ENCODE peak calls at places on chromosome 9, in ten cellular contexts. One of them, this sample, is unnamed.

GRCh38 chr9:92245005-92245797 is 48.3 kb downstream of the IARS1 start:
- DNase-seq in OCI-M1: no peak
- DNase-seq in activated CD4-positive, alpha-beta T cell treated with anti-CD3 and anti-CD28 coated beads, Interleukin-2, amount 10 ng/mL, durations not matched to agents 7 days and 5 days: no peak
- DNase-seq in NCI-H1436 treated with DMSO at 0.1 percent for 48 hours: no peak
- DNase-seq in EL: peak
- DNase-seq in activated CD8-positive, alpha-beta T cell treated with anti-CD3 and anti-CD28 coated beads, Interleukin-2, amount 10 ng/mL, durations not matched to agents 7 days and 5 days: no peak
- DNase-seq in activated naive CD4-positive, alpha-beta T cell treated with anti-CD3 and anti-CD28 coated beads, Interleukin-2, amount 50 U/mL, for 16 hours: no peak
- DNase-seq in psoas muscle: no peak
- DNase-seq in frontal cortex: no peak
- DNase-seq in kidney tubule cell: peak
- DNase-seq in this sample: no peak

GRCh38 chr9:131188986-131189385 is 63.6 kb downstream of the NUP214 start:
- DNase-seq in activated naive CD4-positive, alpha-beta T cell treated with anti-CD3 and anti-CD28 coated beads, Interleukin-2, amount 50 U/mL, for 16 hours: no peak
- DNase-seq in kidney tubule cell: no peak
- DNase-seq in activated CD4-positive, alpha-beta T cell treated with anti-CD3 and anti-CD28 coated beads, Interleukin-2, amount 10 ng/mL, durations not matched to agents 7 days and 5 days: no peak
- DNase-seq in NCI-H1436 treated with DMSO at 0.1 percent for 48 hours: no peak
- DNase-seq in EL: no peak
- DNase-seq in activated CD8-positive, alpha-beta T cell treated with anti-CD3 and anti-CD28 coated beads, Interleukin-2, amount 10 ng/mL, durations not matched to agents 7 days and 5 days: no peak
- DNase-seq in OCI-M1: no peak
- DNase-seq in psoas muscle: no peak
- DNase-seq in frontal cortex: no peak
- DNase-seq in this sample: no peak

GRCh38 chr9:129464972-129465833 is 155.7 kb downstream of the C9orf50 start:
- DNase-seq in NCI-H1436 treated with DMSO at 0.1 percent for 48 hours: no peak
- DNase-seq in activated CD8-positive, alpha-beta T cell treated with anti-CD3 and anti-CD28 coated beads, Interleukin-2, amount 10 ng/mL, durations not matched to agents 7 days and 5 days: no peak
- DNase-seq in EL: peak
- DNase-seq in activated CD4-positive, alpha-beta T cell treated with anti-CD3 and anti-CD28 coated beads, Interleukin-2, amount 10 ng/mL, durations not matched to agents 7 days and 5 days: no peak
- DNase-seq in frontal cortex: no peak
- DNase-seq in OCI-M1: no peak
- DNase-seq in kidney tubule cell: peak
- DNase-seq in activated naive CD4-positive, alpha-beta T cell treated with anti-CD3 and anti-CD28 coated beads, Interleukin-2, amount 50 U/mL, for 16 hours: no peak
- DNase-seq in psoas muscle: peak
- DNase-seq in this sample: no peak

GRCh38 chr9:74496819-74497749 is at the start of gene RORB:
- DNase-seq in activated CD8-positive, alpha-beta T cell treated with anti-CD3 and anti-CD28 coated beads, Interleukin-2, amount 10 ng/mL, durations not matched to agents 7 days and 5 days: peak
- DNase-seq in NCI-H1436 treated with DMSO at 0.1 percent for 48 hours: peak
- DNase-seq in OCI-M1: no peak
- DNase-seq in activated CD4-positive, alpha-beta T cell treated with anti-CD3 and anti-CD28 coated beads, Interleukin-2, amount 10 ng/mL, durations not matched to agents 7 days and 5 days: peak
- DNase-seq in psoas muscle: peak
- DNase-seq in EL: peak
- DNase-seq in frontal cortex: peak
- DNase-seq in activated naive CD4-positive, alpha-beta T cell treated with anti-CD3 and anti-CD28 coated beads, Interleukin-2, amount 50 U/mL, for 16 hours: peak
- DNase-seq in kidney tubule cell: peak
- DNase-seq in this sample: peak

GRCh38 chr9:113619156-113619861 is 155.8 kb downstream of the RGS3 start:
- DNase-seq in kidney tubule cell: peak
- DNase-seq in NCI-H1436 treated with DMSO at 0.1 percent for 48 hours: no peak
- DNase-seq in OCI-M1: no peak
- DNase-seq in EL: no peak
- DNase-seq in psoas muscle: no peak
- DNase-seq in frontal cortex: no peak
- DNase-seq in activated CD8-positive, alpha-beta T cell treated with anti-CD3 and anti-CD28 coated beads, Interleukin-2, amount 10 ng/mL, durations not matched to agents 7 days and 5 days: no peak
- DNase-seq in activated naive CD4-positive, alpha-beta T cell treated with anti-CD3 and anti-CD28 coated beads, Interleukin-2, amount 50 U/mL, for 16 hours: no peak
- DNase-seq in activated CD4-positive, alpha-beta T cell treated with anti-CD3 and anti-CD28 coated beads, Interleukin-2, amount 10 ng/mL, durations not matched to agents 7 days and 5 days: no peak
- DNase-seq in this sample: no peak

GRCh38 chr9:111120526-111120925 is 82.3 kb upstream of the LPAR1 start:
- DNase-seq in activated naive CD4-positive, alpha-beta T cell treated with anti-CD3 and anti-CD28 coated beads, Interleukin-2, amount 50 U/mL, for 16 hours: no peak
- DNase-seq in NCI-H1436 treated with DMSO at 0.1 percent for 48 hours: no peak
- DNase-seq in activated CD4-positive, alpha-beta T cell treated with anti-CD3 and anti-CD28 coated beads, Interleukin-2, amount 10 ng/mL, durations not matched to agents 7 days and 5 days: no peak
- DNase-seq in EL: no peak
- DNase-seq in activated CD8-positive, alpha-beta T cell treated with anti-CD3 and anti-CD28 coated beads, Interleukin-2, amount 10 ng/mL, durations not matched to agents 7 days and 5 days: no peak
- DNase-seq in frontal cortex: no peak
- DNase-seq in psoas muscle: no peak
- DNase-seq in OCI-M1: no peak
- DNase-seq in kidney tubule cell: no peak
- DNase-seq in this sample: no peak

GRCh38 chr9:35615981-35616680 is 2.1 kb downstream of the CD72 start:
- DNase-seq in NCI-H1436 treated with DMSO at 0.1 percent for 48 hours: no peak
- DNase-seq in activated CD4-positive, alpha-beta T cell treated with anti-CD3 and anti-CD28 coated beads, Interleukin-2, amount 10 ng/mL, durations not matched to agents 7 days and 5 days: no peak
- DNase-seq in EL: no peak
- DNase-seq in OCI-M1: no peak
- DNase-seq in activated naive CD4-positive, alpha-beta T cell treated with anti-CD3 and anti-CD28 coated beads, Interleukin-2, amount 50 U/mL, for 16 hours: no peak
- DNase-seq in frontal cortex: no peak
- DNase-seq in kidney tubule cell: no peak
- DNase-seq in activated CD8-positive, alpha-beta T cell treated with anti-CD3 and anti-CD28 coated beads, Interleukin-2, amount 10 ng/mL, durations not matched to agents 7 days and 5 days: no peak
- DNase-seq in psoas muscle: no peak
- DNase-seq in this sample: no peak

GRCh38 chr9:28212979-28213378 is 639.7 kb upstream of the C9orf72 start:
- DNase-seq in psoas muscle: no peak
- DNase-seq in activated naive CD4-positive, alpha-beta T cell treated with anti-CD3 and anti-CD28 coated beads, Interleukin-2, amount 50 U/mL, for 16 hours: no peak
- DNase-seq in frontal cortex: no peak
- DNase-seq in OCI-M1: no peak
- DNase-seq in activated CD8-positive, alpha-beta T cell treated with anti-CD3 and anti-CD28 coated beads, Interleukin-2, amount 10 ng/mL, durations not matched to agents 7 days and 5 days: no peak
- DNase-seq in NCI-H1436 treated with DMSO at 0.1 percent for 48 hours: no peak
- DNase-seq in kidney tubule cell: peak
- DNase-seq in activated CD4-positive, alpha-beta T cell treated with anti-CD3 and anti-CD28 coated beads, Interleukin-2, amount 10 ng/mL, durations not matched to agents 7 days and 5 days: no peak
- DNase-seq in EL: peak
- DNase-seq in this sample: no peak

GRCh38 chr9:76181020-76181641 is 213.1 kb downstream of the RFK start:
- DNase-seq in kidney tubule cell: peak
- DNase-seq in EL: no peak
- DNase-seq in NCI-H1436 treated with DMSO at 0.1 percent for 48 hours: no peak
- DNase-seq in activated CD4-positive, alpha-beta T cell treated with anti-CD3 and anti-CD28 coated beads, Interleukin-2, amount 10 ng/mL, durations not matched to agents 7 days and 5 days: no peak
- DNase-seq in activated naive CD4-positive, alpha-beta T cell treated with anti-CD3 and anti-CD28 coated beads, Interleukin-2, amount 50 U/mL, for 16 hours: no peak
- DNase-seq in psoas muscle: no peak
- DNase-seq in frontal cortex: no peak
- DNase-seq in activated CD8-positive, alpha-beta T cell treated with anti-CD3 and anti-CD28 coated beads, Interleukin-2, amount 10 ng/mL, durations not matched to agents 7 days and 5 days: no peak
- DNase-seq in OCI-M1: no peak
- DNase-seq in this sample: no peak

GRCh38 chr9:104855837-104856236 is 72.1 kb downstream of the ABCA1 start:
- DNase-seq in kidney tubule cell: no peak
- DNase-seq in activated CD8-positive, alpha-beta T cell treated with anti-CD3 and anti-CD28 coated beads, Interleukin-2, amount 10 ng/mL, durations not matched to agents 7 days and 5 days: no peak
- DNase-seq in OCI-M1: no peak
- DNase-seq in NCI-H1436 treated with DMSO at 0.1 percent for 48 hours: no peak
- DNase-seq in EL: no peak
- DNase-seq in psoas muscle: no peak
- DNase-seq in activated CD4-positive, alpha-beta T cell treated with anti-CD3 and anti-CD28 coated beads, Interleukin-2, amount 10 ng/mL, durations not matched to agents 7 days and 5 days: no peak
- DNase-seq in frontal cortex: no peak
- DNase-seq in activated naive CD4-positive, alpha-beta T cell treated with anti-CD3 and anti-CD28 coated beads, Interleukin-2, amount 50 U/mL, for 16 hours: no peak
- DNase-seq in this sample: no peak

GRCh38 chr9:129235931-129236331 is 57.9 kb upstream of the IER5L start:
- DNase-seq in frontal cortex: no peak
- DNase-seq in activated CD4-positive, alpha-beta T cell treated with anti-CD3 and anti-CD28 coated beads, Interleukin-2, amount 10 ng/mL, durations not matched to agents 7 days and 5 days: peak
- DNase-seq in OCI-M1: no peak
- DNase-seq in NCI-H1436 treated with DMSO at 0.1 percent for 48 hours: no peak
- DNase-seq in psoas muscle: peak
- DNase-seq in activated naive CD4-positive, alpha-beta T cell treated with anti-CD3 and anti-CD28 coated beads, Interleukin-2, amount 50 U/mL, for 16 hours: peak
- DNase-seq in kidney tubule cell: no peak
- DNase-seq in activated CD8-positive, alpha-beta T cell treated with anti-CD3 and anti-CD28 coated beads, Interleukin-2, amount 10 ng/mL, durations not matched to agents 7 days and 5 days: peak
- DNase-seq in EL: no peak
- DNase-seq in this sample: no peak

GRCh38 chr9:134629586-134630392 is 11.8 kb upstream of the COL5A1 start:
- DNase-seq in activated CD4-positive, alpha-beta T cell treated with anti-CD3 and anti-CD28 coated beads, Interleukin-2, amount 10 ng/mL, durations not matched to agents 7 days and 5 days: no peak
- DNase-seq in activated CD8-positive, alpha-beta T cell treated with anti-CD3 and anti-CD28 coated beads, Interleukin-2, amount 10 ng/mL, durations not matched to agents 7 days and 5 days: no peak
- DNase-seq in frontal cortex: no peak
- DNase-seq in EL: no peak
- DNase-seq in NCI-H1436 treated with DMSO at 0.1 percent for 48 hours: no peak
- DNase-seq in kidney tubule cell: no peak
- DNase-seq in activated naive CD4-positive, alpha-beta T cell treated with anti-CD3 and anti-CD28 coated beads, Interleukin-2, amount 50 U/mL, for 16 hours: peak
- DNase-seq in OCI-M1: no peak
- DNase-seq in psoas muscle: no peak
- DNase-seq in this sample: no peak

GRCh38 chr9:113621309-113621791 is 157.8 kb downstream of the RGS3 start:
- DNase-seq in kidney tubule cell: peak
- DNase-seq in activated CD8-positive, alpha-beta T cell treated with anti-CD3 and anti-CD28 coated beads, Interleukin-2, amount 10 ng/mL, durations not matched to agents 7 days and 5 days: no peak
- DNase-seq in psoas muscle: peak
- DNase-seq in EL: peak
- DNase-seq in activated CD4-positive, alpha-beta T cell treated with anti-CD3 and anti-CD28 coated beads, Interleukin-2, amount 10 ng/mL, durations not matched to agents 7 days and 5 days: no peak
- DNase-seq in NCI-H1436 treated with DMSO at 0.1 percent for 48 hours: no peak
- DNase-seq in OCI-M1: no peak
- DNase-seq in activated naive CD4-positive, alpha-beta T cell treated with anti-CD3 and anti-CD28 coated beads, Interleukin-2, amount 50 U/mL, for 16 hours: no peak
- DNase-seq in frontal cortex: peak
- DNase-seq in this sample: no peak

GRCh38 chr9:2022560-2022959 is 7.4 kb downstream of the SMARCA2 start:
- DNase-seq in activated CD4-positive, alpha-beta T cell treated with anti-CD3 and anti-CD28 coated beads, Interleukin-2, amount 10 ng/mL, durations not matched to agents 7 days and 5 days: peak
- DNase-seq in activated CD8-positive, alpha-beta T cell treated with anti-CD3 and anti-CD28 coated beads, Interleukin-2, amount 10 ng/mL, durations not matched to agents 7 days and 5 days: peak
- DNase-seq in EL: no peak
- DNase-seq in kidney tubule cell: no peak
- DNase-seq in OCI-M1: peak
- DNase-seq in activated naive CD4-positive, alpha-beta T cell treated with anti-CD3 and anti-CD28 coated beads, Interleukin-2, amount 50 U/mL, for 16 hours: no peak
- DNase-seq in psoas muscle: no peak
- DNase-seq in NCI-H1436 treated with DMSO at 0.1 percent for 48 hours: no peak
- DNase-seq in frontal cortex: no peak
- DNase-seq in this sample: no peak

GRCh38 chr9:20650750-20651299 is 28.5 kb upstream of the MLLT3 start:
- DNase-seq in activated naive CD4-positive, alpha-beta T cell treated with anti-CD3 and anti-CD28 coated beads, Interleukin-2, amount 50 U/mL, for 16 hours: no peak
- DNase-seq in EL: no peak
- DNase-seq in frontal cortex: no peak
- DNase-seq in kidney tubule cell: no peak
- DNase-seq in activated CD8-positive, alpha-beta T cell treated with anti-CD3 and anti-CD28 coated beads, Interleukin-2, amount 10 ng/mL, durations not matched to agents 7 days and 5 days: no peak
- DNase-seq in OCI-M1: no peak
- DNase-seq in activated CD4-positive, alpha-beta T cell treated with anti-CD3 and anti-CD28 coated beads, Interleukin-2, amount 10 ng/mL, durations not matched to agents 7 days and 5 days: no peak
- DNase-seq in NCI-H1436 treated with DMSO at 0.1 percent for 48 hours: no peak
- DNase-seq in psoas muscle: no peak
- DNase-seq in this sample: no peak

GRCh38 chr9:106896695-106897094 is 33.7 kb downstream of the ZNF462 start:
- DNase-seq in OCI-M1: no peak
- DNase-seq in activated CD4-positive, alpha-beta T cell treated with anti-CD3 and anti-CD28 coated beads, Interleukin-2, amount 10 ng/mL, durations not matched to agents 7 days and 5 days: no peak
- DNase-seq in EL: no peak
- DNase-seq in activated CD8-positive, alpha-beta T cell treated with anti-CD3 and anti-CD28 coated beads, Interleukin-2, amount 10 ng/mL, durations not matched to agents 7 days and 5 days: no peak
- DNase-seq in frontal cortex: no peak
- DNase-seq in kidney tubule cell: no peak
- DNase-seq in psoas muscle: no peak
- DNase-seq in NCI-H1436 treated with DMSO at 0.1 percent for 48 hours: no peak
- DNase-seq in activated naive CD4-positive, alpha-beta T cell treated with anti-CD3 and anti-CD28 coated beads, Interleukin-2, amount 50 U/mL, for 16 hours: no peak
- DNase-seq in this sample: no peak

GRCh38 chr9:127130661-127131538 is 8.5 kb upstream of the ANGPTL2 start:
- DNase-seq in activated CD4-positive, alpha-beta T cell treated with anti-CD3 and anti-CD28 coated beads, Interleukin-2, amount 10 ng/mL, durations not matched to agents 7 days and 5 days: no peak
- DNase-seq in NCI-H1436 treated with DMSO at 0.1 percent for 48 hours: no peak
- DNase-seq in activated naive CD4-positive, alpha-beta T cell treated with anti-CD3 and anti-CD28 coated beads, Interleukin-2, amount 50 U/mL, for 16 hours: no peak
- DNase-seq in activated CD8-positive, alpha-beta T cell treated with anti-CD3 and anti-CD28 coated beads, Interleukin-2, amount 10 ng/mL, durations not matched to agents 7 days and 5 days: no peak
- DNase-seq in frontal cortex: peak
- DNase-seq in kidney tubule cell: no peak
- DNase-seq in OCI-M1: peak
- DNase-seq in psoas muscle: peak
- DNase-seq in EL: peak
- DNase-seq in this sample: no peak

GRCh38 chr9:91102269-91102668 is 259.4 kb downstream of the AUH start:
- DNase-seq in activated naive CD4-positive, alpha-beta T cell treated with anti-CD3 and anti-CD28 coated beads, Interleukin-2, amount 50 U/mL, for 16 hours: no peak
- DNase-seq in psoas muscle: no peak
- DNase-seq in frontal cortex: no peak
- DNase-seq in activated CD4-positive, alpha-beta T cell treated with anti-CD3 and anti-CD28 coated beads, Interleukin-2, amount 10 ng/mL, durations not matched to agents 7 days and 5 days: no peak
- DNase-seq in activated CD8-positive, alpha-beta T cell treated with anti-CD3 and anti-CD28 coated beads, Interleukin-2, amount 10 ng/mL, durations not matched to agents 7 days and 5 days: no peak
- DNase-seq in EL: no peak
- DNase-seq in NCI-H1436 treated with DMSO at 0.1 percent for 48 hours: no peak
- DNase-seq in kidney tubule cell: peak
- DNase-seq in OCI-M1: no peak
- DNase-seq in this sample: no peak

GRCh38 chr9:105911104-105911911 is 217.0 kb downstream of the TMEM38B start:
- DNase-seq in NCI-H1436 treated with DMSO at 0.1 percent for 48 hours: no peak
- DNase-seq in activated CD8-positive, alpha-beta T cell treated with anti-CD3 and anti-CD28 coated beads, Interleukin-2, amount 10 ng/mL, durations not matched to agents 7 days and 5 days: no peak
- DNase-seq in psoas muscle: no peak
- DNase-seq in kidney tubule cell: peak
- DNase-seq in activated naive CD4-positive, alpha-beta T cell treated with anti-CD3 and anti-CD28 coated beads, Interleukin-2, amount 50 U/mL, for 16 hours: no peak
- DNase-seq in OCI-M1: no peak
- DNase-seq in frontal cortex: no peak
- DNase-seq in activated CD4-positive, alpha-beta T cell treated with anti-CD3 and anti-CD28 coated beads, Interleukin-2, amount 10 ng/mL, durations not matched to agents 7 days and 5 days: no peak
- DNase-seq in EL: peak
- DNase-seq in this sample: peak

GRCh38 chr9:89695441-89695891 is 90.7 kb downstream of the GADD45G start:
- DNase-seq in activated CD4-positive, alpha-beta T cell treated with anti-CD3 and anti-CD28 coated beads, Interleukin-2, amount 10 ng/mL, durations not matched to agents 7 days and 5 days: no peak
- DNase-seq in EL: no peak
- DNase-seq in activated CD8-positive, alpha-beta T cell treated with anti-CD3 and anti-CD28 coated beads, Interleukin-2, amount 10 ng/mL, durations not matched to agents 7 days and 5 days: no peak
- DNase-seq in psoas muscle: no peak
- DNase-seq in NCI-H1436 treated with DMSO at 0.1 percent for 48 hours: no peak
- DNase-seq in frontal cortex: no peak
- DNase-seq in kidney tubule cell: no peak
- DNase-seq in activated naive CD4-positive, alpha-beta T cell treated with anti-CD3 and anti-CD28 coated beads, Interleukin-2, amount 50 U/mL, for 16 hours: no peak
- DNase-seq in OCI-M1: no peak
- DNase-seq in this sample: no peak

GRCh38 chr9:37283730-37284235 is 138.7 kb upstream of the GRHPR start:
- DNase-seq in psoas muscle: no peak
- DNase-seq in kidney tubule cell: peak
- DNase-seq in activated CD8-positive, alpha-beta T cell treated with anti-CD3 and anti-CD28 coated beads, Interleukin-2, amount 10 ng/mL, durations not matched to agents 7 days and 5 days: no peak
- DNase-seq in activated naive CD4-positive, alpha-beta T cell treated with anti-CD3 and anti-CD28 coated beads, Interleukin-2, amount 50 U/mL, for 16 hours: no peak
- DNase-seq in activated CD4-positive, alpha-beta T cell treated with anti-CD3 and anti-CD28 coated beads, Interleukin-2, amount 10 ng/mL, durations not matched to agents 7 days and 5 days: no peak
- DNase-seq in NCI-H1436 treated with DMSO at 0.1 percent for 48 hours: no peak
- DNase-seq in EL: peak
- DNase-seq in OCI-M1: no peak
- DNase-seq in frontal cortex: no peak
- DNase-seq in this sample: no peak

GRCh38 chr9:107888773-107889227 is 399.2 kb upstream of the KLF4 start:
- DNase-seq in activated CD4-positive, alpha-beta T cell treated with anti-CD3 and anti-CD28 coated beads, Interleukin-2, amount 10 ng/mL, durations not matched to agents 7 days and 5 days: no peak
- DNase-seq in psoas muscle: no peak
- DNase-seq in frontal cortex: no peak
- DNase-seq in EL: no peak
- DNase-seq in activated CD8-positive, alpha-beta T cell treated with anti-CD3 and anti-CD28 coated beads, Interleukin-2, amount 10 ng/mL, durations not matched to agents 7 days and 5 days: no peak
- DNase-seq in OCI-M1: no peak
- DNase-seq in kidney tubule cell: no peak
- DNase-seq in NCI-H1436 treated with DMSO at 0.1 percent for 48 hours: no peak
- DNase-seq in activated naive CD4-positive, alpha-beta T cell treated with anti-CD3 and anti-CD28 coated beads, Interleukin-2, amount 50 U/mL, for 16 hours: no peak
- DNase-seq in this sample: no peak

GRCh38 chr9:122016789-122017188 is 76.3 kb downstream of the TTLL11 start:
- DNase-seq in psoas muscle: no peak
- DNase-seq in activated CD8-positive, alpha-beta T cell treated with anti-CD3 and anti-CD28 coated beads, Interleukin-2, amount 10 ng/mL, durations not matched to agents 7 days and 5 days: no peak
- DNase-seq in kidney tubule cell: no peak
- DNase-seq in frontal cortex: no peak
- DNase-seq in NCI-H1436 treated with DMSO at 0.1 percent for 48 hours: no peak
- DNase-seq in EL: no peak
- DNase-seq in activated naive CD4-positive, alpha-beta T cell treated with anti-CD3 and anti-CD28 coated beads, Interleukin-2, amount 50 U/mL, for 16 hours: no peak
- DNase-seq in activated CD4-positive, alpha-beta T cell treated with anti-CD3 and anti-CD28 coated beads, Interleukin-2, amount 10 ng/mL, durations not matched to agents 7 days and 5 days: no peak
- DNase-seq in OCI-M1: peak
- DNase-seq in this sample: no peak

GRCh38 chr9:29393064-29393463 is 1819.8 kb upstream of the C9orf72 start:
- DNase-seq in EL: peak
- DNase-seq in psoas muscle: no peak
- DNase-seq in frontal cortex: no peak
- DNase-seq in activated CD4-positive, alpha-beta T cell treated with anti-CD3 and anti-CD28 coated beads, Interleukin-2, amount 10 ng/mL, durations not matched to agents 7 days and 5 days: no peak
- DNase-seq in NCI-H1436 treated with DMSO at 0.1 percent for 48 hours: no peak
- DNase-seq in kidney tubule cell: peak
- DNase-seq in activated CD8-positive, alpha-beta T cell treated with anti-CD3 and anti-CD28 coated beads, Interleukin-2, amount 10 ng/mL, durations not matched to agents 7 days and 5 days: no peak
- DNase-seq in OCI-M1: peak
- DNase-seq in activated naive CD4-positive, alpha-beta T cell treated with anti-CD3 and anti-CD28 coated beads, Interleukin-2, amount 50 U/mL, for 16 hours: no peak
- DNase-seq in this sample: no peak

GRCh38 chr9:91119147-91119546 is 242.6 kb downstream of the AUH start:
- DNase-seq in kidney tubule cell: peak
- DNase-seq in psoas muscle: no peak
- DNase-seq in activated CD8-positive, alpha-beta T cell treated with anti-CD3 and anti-CD28 coated beads, Interleukin-2, amount 10 ng/mL, durations not matched to agents 7 days and 5 days: no peak
- DNase-seq in activated CD4-positive, alpha-beta T cell treated with anti-CD3 and anti-CD28 coated beads, Interleukin-2, amount 10 ng/mL, durations not matched to agents 7 days and 5 days: no peak
- DNase-seq in frontal cortex: no peak
- DNase-seq in activated naive CD4-positive, alpha-beta T cell treated with anti-CD3 and anti-CD28 coated beads, Interleukin-2, amount 50 U/mL, for 16 hours: no peak
- DNase-seq in NCI-H1436 treated with DMSO at 0.1 percent for 48 hours: no peak
- DNase-seq in EL: peak
- DNase-seq in OCI-M1: no peak
- DNase-seq in this sample: no peak

GRCh38 chr9:114880276-114880891 is 50.0 kb downstream of the TNFSF8 start:
- DNase-seq in psoas muscle: no peak
- DNase-seq in activated naive CD4-positive, alpha-beta T cell treated with anti-CD3 and anti-CD28 coated beads, Interleukin-2, amount 50 U/mL, for 16 hours: no peak
- DNase-seq in NCI-H1436 treated with DMSO at 0.1 percent for 48 hours: no peak
- DNase-seq in activated CD4-positive, alpha-beta T cell treated with anti-CD3 and anti-CD28 coated beads, Interleukin-2, amount 10 ng/mL, durations not matched to agents 7 days and 5 days: no peak
- DNase-seq in frontal cortex: no peak
- DNase-seq in OCI-M1: no peak
- DNase-seq in kidney tubule cell: no peak
- DNase-seq in EL: no peak
- DNase-seq in activated CD8-positive, alpha-beta T cell treated with anti-CD3 and anti-CD28 coated beads, Interleukin-2, amount 10 ng/mL, durations not matched to agents 7 days and 5 days: no peak
- DNase-seq in this sample: no peak

GRCh38 chr9:115098226-115098965 is 19.6 kb downstream of the TNC start:
- DNase-seq in kidney tubule cell: peak
- DNase-seq in NCI-H1436 treated with DMSO at 0.1 percent for 48 hours: no peak
- DNase-seq in psoas muscle: no peak
- DNase-seq in activated CD8-positive, alpha-beta T cell treated with anti-CD3 and anti-CD28 coated beads, Interleukin-2, amount 10 ng/mL, durations not matched to agents 7 days and 5 days: no peak
- DNase-seq in activated CD4-positive, alpha-beta T cell treated with anti-CD3 and anti-CD28 coated beads, Interleukin-2, amount 10 ng/mL, durations not matched to agents 7 days and 5 days: no peak
- DNase-seq in frontal cortex: no peak
- DNase-seq in activated naive CD4-positive, alpha-beta T cell treated with anti-CD3 and anti-CD28 coated beads, Interleukin-2, amount 50 U/mL, for 16 hours: no peak
- DNase-seq in OCI-M1: no peak
- DNase-seq in EL: no peak
- DNase-seq in this sample: no peak

GRCh38 chr9:126984969-126985368 is 70.4 kb downstream of the RALGPS1 start:
- DNase-seq in activated CD4-positive, alpha-beta T cell treated with anti-CD3 and anti-CD28 coated beads, Interleukin-2, amount 10 ng/mL, durations not matched to agents 7 days and 5 days: no peak
- DNase-seq in NCI-H1436 treated with DMSO at 0.1 percent for 48 hours: no peak
- DNase-seq in activated CD8-positive, alpha-beta T cell treated with anti-CD3 and anti-CD28 coated beads, Interleukin-2, amount 10 ng/mL, durations not matched to agents 7 days and 5 days: no peak
- DNase-seq in psoas muscle: peak
- DNase-seq in frontal cortex: no peak
- DNase-seq in EL: no peak
- DNase-seq in activated naive CD4-positive, alpha-beta T cell treated with anti-CD3 and anti-CD28 coated beads, Interleukin-2, amount 50 U/mL, for 16 hours: no peak
- DNase-seq in kidney tubule cell: peak
- DNase-seq in OCI-M1: peak
- DNase-seq in this sample: no peak